ENCODE peak calls at places on chromosomes 6 and 20, in seven cellular contexts. J is nephron progenitor cell, I is NCI-H1105, A is GM03348, T is HL-60, X is NCI-H69, E is A172. Y is an unnamed sample.

GRCh38 chr6:110002676-110003075 is 24.6 kb downstream of the GPR6 start:
- DNase-seq in J (no peak), I (no peak), A (no peak), T (no peak), X (no peak), E (no peak), Y (no peak)

GRCh38 chr6:41894366-41895299 is 542 bp downstream of the USP49 start:
- DNase-seq in J (peak), I (peak), A (peak), T (no peak), X (peak), E (peak), Y (no peak)

GRCh38 chr6:13470240-13471140 is 16.9 kb downstream of the GFOD1 start:
- DNase-seq in J (no peak), I (no peak), A (no peak), T (no peak), X (no peak), E (no peak), Y (no peak)

GRCh38 chr6:33207569-33208088 is 671 bp upstream of the RING1 start:
- DNase-seq in J (peak), I (no peak), A (peak), T (no peak), X (peak), E (no peak), Y (no peak)

GRCh38 chr6:3849681-3850450 is 693 bp downstream of the FAM50B start:
- DNase-seq in J (no peak), I (no peak), A (no peak), T (no peak), X (peak), E (no peak), Y (no peak)

GRCh38 chr20:57505991-57506390 is 18.9 kb downstream of the CTCFL start:
- DNase-seq in J (no peak), I (peak), A (no peak), T (no peak), X (peak), E (no peak), Y (no peak)

GRCh38 chr20:57180385-57180784 is 86.1 kb downstream of the BMP7 start:
- DNase-seq in J (no peak), I (no peak), A (no peak), T (no peak), X (no peak), E (no peak), Y (no peak)

GRCh38 chr6:46356543-46356942 is 134.7 kb downstream of the RCAN2 start:
- DNase-seq in J (no peak), I (no peak), A (no peak), T (no peak), X (no peak), E (no peak), Y (no peak)

GRCh38 chr20:45136911-45137310 is 12.6 kb upstream of the WFDC12 start:
- DNase-seq in J (no peak), I (no peak), A (no peak), T (no peak), X (no peak), E (no peak), Y (no peak)

GRCh38 chr20:35467339-35468224 is 12.2 kb downstream of the CEP250 start:
- DNase-seq in J (peak), I (no peak), A (peak), T (no peak), X (peak), E (peak), Y (no peak)

GRCh38 chr6:49647470-49647869 is 10.8 kb upstream of the RHAG start:
- DNase-seq in J (no peak), I (no peak), A (no peak), T (no peak), X (no peak), E (no peak), Y (no peak)

GRCh38 chr20:13683833-13684232 is 45.1 kb upstream of the TASP1 start:
- DNase-seq in J (no peak), I (no peak), A (no peak), T (no peak), X (peak), E (no peak), Y (no peak)

GRCh38 chr6:150646228-150646627 is 46.5 kb downstream of the PLEKHG1 start:
- DNase-seq in J (no peak), I (no peak), A (no peak), T (no peak), X (peak), E (no peak), Y (no peak)

GRCh38 chr6:3081965-3082364 is 13.7 kb downstream of the RIPK1 start:
- DNase-seq in J (no peak), I (no peak), A (no peak), T (peak), X (no peak), E (no peak), Y (no peak)

GRCh38 chr6:117494694-117495318 is 12.3 kb downstream of the DCBLD1 start:
- DNase-seq in J (no peak), I (no peak), A (no peak), T (no peak), X (no peak), E (no peak), Y (no peak)

GRCh38 chr6:102619585-102619984 is 1226.1 kb downstream of the GRIK2 start:
- DNase-seq in J (no peak), I (peak), A (peak), T (no peak), X (peak), E (peak), Y (no peak)

GRCh38 chr6:52249078-52249477 is 4.8 kb upstream of the IL17F start:
- DNase-seq in J (no peak), I (no peak), A (no peak), T (no peak), X (no peak), E (no peak), Y (no peak)

GRCh38 chr6:137892271-137892708 is 25.2 kb downstream of the TNFAIP3 start:
- DNase-seq in J (no peak), I (no peak), A (peak), T (no peak), X (no peak), E (no peak), Y (no peak)

GRCh38 chr20:45547206-45547770 is at the start of gene EPPIN:
- DNase-seq in J (no peak), I (no peak), A (no peak), T (no peak), X (no peak), E (no peak), Y (no peak)

GRCh38 chr6:16769131-16769985 is 8.1 kb upstream of the ATXN1 start:
- DNase-seq in J (no peak), I (no peak), A (peak), T (peak), X (peak), E (peak), Y (peak)

GRCh38 chr6:46091080-46091478 is 38.7 kb upstream of the ENPP4 start:
- DNase-seq in J (no peak), I (no peak), A (no peak), T (no peak), X (no peak), E (no peak), Y (no peak)

GRCh38 chr6:108203189-108204119 is 37.6 kb downstream of the NR2E1 start:
- DNase-seq in J (no peak), I (no peak), A (no peak), T (no peak), X (no peak), E (no peak), Y (no peak)

GRCh38 chr6:112145080-112145573 is 57.7 kb downstream of the FAM229B start:
- DNase-seq in J (no peak), I (no peak), A (no peak), T (no peak), X (peak), E (no peak), Y (no peak)

GRCh38 chr6:155212616-155213380 is 51.0 kb upstream of the CLDN20 start:
- DNase-seq in J (no peak), I (no peak), A (no peak), T (no peak), X (no peak), E (no peak), Y (no peak)

GRCh38 chr20:37381621-37382538 is 35.9 kb downstream of the SRC start:
- DNase-seq in J (no peak), I (no peak), A (no peak), T (no peak), X (no peak), E (no peak), Y (no peak)

GRCh38 chr20:36203861-36204260 is 32.4 kb upstream of the AAR2 start:
- DNase-seq in J (no peak), I (no peak), A (no peak), T (no peak), X (no peak), E (no peak), Y (no peak)

GRCh38 chr6:28988536-28989415 is 16.3 kb downstream of the ZNF311 start:
- DNase-seq in J (peak), I (no peak), A (peak), T (peak), X (peak), E (no peak), Y (peak)

GRCh38 chr20:4169360-4170214 is 154.2 kb upstream of the RNF24 start:
- DNase-seq in J (no peak), I (no peak), A (no peak), T (no peak), X (no peak), E (no peak), Y (no peak)